ENCODE peak calls at places on chromosome 2, in ten cellular contexts. O is body of pancreas; U is midbrain; L is Right ventricle myocardium superior; S is C1 segment of cervical spinal cord; K is SK-N-SH; M is stimulated activated CD8-positive, alpha-beta memory T cell treated with anti-CD3 and anti-CD28 coated beads, Interleukin-2, amount 100 ng/mL, for 48 hours; I is NCI-H2029; A is T-helper 2 cell; Y is GM13977. P is an unnamed sample.

GRCh38 chr2:207503234-207503633 is 26.5 kb upstream of the CREB1 start:
- DNase-seq in L (peak; percentile 54), U (no peak), K (no peak), S (peak; percentile 23), O (no peak), M (no peak), I (no peak), Y (peak; percentile 49), A (no peak), P (peak; percentile 76)

GRCh38 chr2:167945660-167946366 is 301.6 kb downstream of the STK39 start:
- DNase-seq in K (no peak), S (no peak), O (peak; percentile 15), Y (no peak), M (no peak), I (no peak), A (no peak), U (no peak), L (no peak), P (no peak)

GRCh38 chr2:235938611-235939010 is 229.6 kb downstream of the GBX2 start:
- DNase-seq in M (no peak), U (no peak), Y (no peak), S (no peak), I (no peak), K (no peak), L (no peak), O (no peak), A (no peak), P (no peak)

GRCh38 chr2:127618551-127618950 is 27.4 kb upstream of the GPR17 start:
- DNase-seq in U (no peak), L (no peak), S (no peak), K (peak; percentile 15), I (no peak), A (no peak), O (no peak), Y (no peak), M (no peak), P (no peak)

GRCh38 chr2:98909381-98910211 is 26.4 kb downstream of the CRACDL start:
- DNase-seq in U (no peak), I (peak; percentile 96), O (peak; percentile 98), L (no peak), A (no peak), Y (no peak), M (no peak), K (peak; percentile 75), S (no peak), P (no peak)

GRCh38 chr2:138356178-138356577 is 145.4 kb upstream of the SPOPL start:
- DNase-seq in A (no peak), O (peak; percentile 27), M (no peak), U (no peak), Y (no peak), S (no peak), K (no peak), I (no peak), L (no peak), P (no peak)

GRCh38 chr2:237895544-237896506 is 36.4 kb downstream of the RAMP1 start:
- DNase-seq in S (peak; percentile 77), Y (no peak), I (no peak), U (peak; percentile 78), L (peak; percentile 82), M (no peak), A (no peak), K (peak; percentile 72), O (peak; percentile 56), P (no peak)

GRCh38 chr2:11502740-11503292 is 31.0 kb upstream of the GREB1 start:
- DNase-seq in U (no peak), K (no peak), A (no peak), Y (no peak), M (no peak), I (no peak), O (no peak), S (no peak), L (no peak), P (no peak)

GRCh38 chr2:227461878-227462462 is 10.0 kb upstream of the AGFG1 start:
- DNase-seq in U (no peak), Y (no peak), S (no peak), I (no peak), K (no peak), L (no peak), O (no peak), A (no peak), M (no peak), P (no peak)

GRCh38 chr2:64489081-64489761 is 34.9 kb upstream of the AFTPH start:
- DNase-seq in L (no peak), O (no peak), Y (no peak), U (no peak), A (no peak), S (no peak), K (peak; percentile 54), M (no peak), I (no peak), P (no peak)

P was measured in smooth muscle cell of the brain vasculature.